ENCODE peak calls at places on chromosomes 11 and 22, in five cellular contexts. E, Z, L, H and N are unnamed samples.

GRCh38 chr11:15819679-15820286 is 536.6 kb downstream of the SOX6 start:
- DNase-seq in E (peak), Z (no peak), L (peak), H (peak), N (peak)

GRCh38 chr11:121035169-121035755 is 11.4 kb downstream of the TBCEL start:
- DNase-seq in E (no peak), Z (no peak), L (no peak), H (no peak), N (no peak)

GRCh38 chr11:7451520-7451919 is 33.8 kb upstream of the OLFML1 start:
- DNase-seq in E (no peak), Z (no peak), L (no peak), H (no peak), N (no peak)

GRCh38 chr11:18720811-18721575 is 5.0 kb downstream of the IGSF22 start:
- DNase-seq in E (peak), Z (peak), L (peak), H (peak), N (peak)

GRCh38 chr22:42711281-42711731 is 9.4 kb downstream of the A4GALT start:
- DNase-seq in E (no peak), Z (no peak), L (no peak), H (no peak), N (no peak)

GRCh38 chr22:41197808-41198585 is 7.1 kb upstream of the L3MBTL2 start:
- DNase-seq in E (no peak), Z (no peak), L (peak), H (no peak), N (peak)

GRCh38 chr11:69252494-69252845 is 41.5 kb upstream of the MYEOV start:
- DNase-seq in E (no peak), Z (no peak), L (no peak), H (no peak), N (no peak)

GRCh38 chr22:30270841-30271240 is 4.2 kb upstream of the OSM start:
- DNase-seq in E (no peak), Z (no peak), L (peak), H (no peak), N (no peak)

GRCh38 chr22:17159504-17159951 is 451 bp upstream of the HDHD5 start:
- DNase-seq in E (peak), Z (peak), L (peak), H (peak), N (no peak)

GRCh38 chr22:19011075-19011474 is 75.0 kb upstream of the PRODH start:
- DNase-seq in E (no peak), Z (no peak), L (no peak), H (no peak), N (no peak)

GRCh38 chr22:50498322-50498861 is 9.1 kb downstream of the LMF2 start:
- DNase-seq in E (peak), Z (peak), L (peak), H (peak), N (peak)

GRCh38 chr11:99098751-99099150 is 78.0 kb downstream of the CNTN5 start:
- DNase-seq in E (no peak), Z (no peak), L (no peak), H (no peak), N (no peak)

GRCh38 chr22:19178659-19179471 is at the start of gene SLC25A1:
- DNase-seq in E (peak), Z (peak), L (peak), H (peak), N (peak)

GRCh38 chr11:69880803-69881445 is 61.7 kb upstream of the FGF3 start:
- DNase-seq in E (no peak), Z (no peak), L (no peak), H (no peak), N (no peak)

GRCh38 chr22:31288496-31289235 is 3.6 kb downstream of the PIK3IP1 start:
- DNase-seq in E (no peak), Z (no peak), L (no peak), H (no peak), N (no peak)